ENCODE peak calls at places on chromosome 15, in four cellular contexts. I is fibroblast of lung, R is mesothelial cell of epicardium, Z is NCI-H1694. F is an unnamed sample.

GRCh38 chr15:96326551-96327154 is 3.8 kb upstream of the NR2F2 start:
- DNase-seq in I (peak), R (no peak), Z (no peak), F (no peak)

GRCh38 chr15:39509941-39510845 is 70.7 kb upstream of the THBS1 start:
- DNase-seq in I (no peak), Z (no peak), R (no peak), F (no peak)

GRCh38 chr15:87566236-87566635 is 690.3 kb downstream of the NTRK3 start:
- DNase-seq in I (no peak), Z (no peak), R (no peak), F (no peak)

GRCh38 chr15:78203346-78204225 is 30.8 kb downstream of the ACSBG1 start:
- DNase-seq in Z (no peak), R (no peak), I (no peak), F (no peak)

GRCh38 chr15:22980189-22981136 is at the start of gene CYFIP1:
- DNase-seq in Z (no peak), I (peak), R (peak), F (peak)

GRCh38 chr15:63313866-63314265 is 36.5 kb downstream of the APH1B start:
- DNase-seq in Z (no peak), I (no peak), R (no peak), F (no peak)

GRCh38 chr15:37142371-37142770 is 42.0 kb upstream of the MEIS2 start:
- DNase-seq in I (no peak), Z (no peak), R (no peak), F (no peak)

GRCh38 chr15:78750566-78750965 is 60.7 kb downstream of the ADAMTS7 start:
- DNase-seq in Z (no peak), I (peak), R (no peak), F (no peak)

GRCh38 chr15:92521624-92522008 is 127.9 kb downstream of the ST8SIA2 start:
- DNase-seq in I (peak), Z (peak), R (no peak), F (peak)

GRCh38 chr15:29570121-29570930 is 251.9 kb downstream of the TJP1 start:
- DNase-seq in R (no peak), I (no peak), Z (no peak), F (no peak)

GRCh38 chr15:59997070-59997701 is 6.9 kb upstream of the FOXB1 start:
- DNase-seq in R (no peak), Z (no peak), I (no peak), F (no peak)

GRCh38 chr15:58369261-58369699 is 62.5 kb upstream of the LIPC start:
- DNase-seq in Z (no peak), R (no peak), I (peak), F (no peak)

GRCh38 chr15:80567721-80568157 is 127.4 kb upstream of the ABHD17C start:
- DNase-seq in R (no peak), I (peak), Z (peak), F (peak)

GRCh38 chr15:51938286-51938685 is 33.3 kb downstream of the LEO1 start:
- DNase-seq in R (no peak), I (no peak), Z (no peak), F (no peak)

GRCh38 chr15:63044645-63045437 is 2.3 kb downstream of the TPM1 start:
- DNase-seq in I (no peak), Z (no peak), R (no peak), F (no peak)

GRCh38 chr15:55343168-55343567 is 24.1 kb downstream of the PIGB start:
- DNase-seq in Z (peak), I (no peak), R (no peak), F (peak)

GRCh38 chr15:36844453-36845094 is 255.8 kb downstream of the MEIS2 start:
- DNase-seq in I (peak), R (no peak), Z (no peak), F (peak)

GRCh38 chr15:26222781-26223180 is 359.7 kb upstream of the ATP10A start:
- DNase-seq in Z (no peak), R (no peak), I (no peak), F (no peak)

GRCh38 chr15:79957741-79958140 is 13.3 kb downstream of the BCL2A1 start:
- DNase-seq in Z (no peak), R (no peak), I (no peak), F (no peak)

GRCh38 chr15:58344164-58345070 is 87.4 kb upstream of the LIPC start:
- DNase-seq in I (peak), Z (no peak), R (no peak), F (no peak)

GRCh38 chr15:94411279-94411678 is 179.9 kb downstream of the MCTP2 start:
- DNase-seq in Z (no peak), I (no peak), R (no peak), F (no peak)

GRCh38 chr15:69869291-69869690 is 228.4 kb downstream of the TLE3 start:
- DNase-seq in I (no peak), Z (no peak), R (no peak), F (no peak)

GRCh38 chr15:79025802-79026201 is 64.8 kb downstream of the RASGRF1 start:
- DNase-seq in Z (no peak), R (no peak), I (no peak), F (no peak)

GRCh38 chr15:48086582-48086981 is 34.2 kb upstream of the SLC24A5 start:
- DNase-seq in Z (no peak), R (no peak), I (peak), F (peak)

GRCh38 chr15:32909431-32909830 is 191.6 kb downstream of the GREM1 start:
- DNase-seq in I (peak), Z (no peak), R (no peak), F (no peak)

GRCh38 chr15:64614519-64614918 is 154.1 kb downstream of the ZNF609 start:
- DNase-seq in R (no peak), Z (no peak), I (no peak), F (no peak)

GRCh38 chr15:51634591-51635198 is 12.1 kb upstream of the DMXL2 start:
- DNase-seq in Z (no peak), I (no peak), R (no peak), F (no peak)

GRCh38 chr15:40115670-40116093 is 7.0 kb upstream of the BMF start:
- DNase-seq in I (no peak), Z (no peak), R (no peak), F (no peak)

GRCh38 chr15:98455899-98456298 is 192.4 kb upstream of the IGF1R start:
- DNase-seq in Z (no peak), R (no peak), I (no peak), F (no peak)